ENCODE peak calls at places on chromosome 7, in four cellular contexts. J is iPS DF 6.9, X is fibroblast of the aortic adventitia, W is stomach. B is an unnamed sample.

GRCh38 chr7:902996-903395 is 26.6 kb downstream of the GET4 start:
- DNase-seq in X (no peak), J (no peak), W (no peak), B (no peak)

GRCh38 chr7:84042110-84042539 is 152.5 kb downstream of the SEMA3A start:
- DNase-seq in W (peak; percentile 26), X (peak; percentile 47), J (no peak), B (no peak)

GRCh38 chr7:140022582-140023211 is 40.1 kb downstream of the PARP12 start:
- DNase-seq in W (no peak), J (no peak), X (no peak), B (peak; percentile 65)

GRCh38 chr7:128112018-128112780 is 81.0 kb upstream of the LRRC4 start:
- DNase-seq in X (no peak), J (no peak), W (no peak), B (no peak)

GRCh38 chr7:69817096-69817495 is 218.8 kb downstream of the AUTS2 start:
- DNase-seq in J (no peak), W (no peak), X (peak; percentile 57), B (no peak)

GRCh38 chr7:138666385-138666784 is 34.8 kb downstream of the SVOPL start:
- DNase-seq in J (no peak), X (no peak), W (no peak), B (no peak)

GRCh38 chr7:125436220-125436619 is 506.6 kb upstream of the POT1 start:
- DNase-seq in W (no peak), J (no peak), X (no peak), B (no peak)

GRCh38 chr7:106176414-106177294 is 64.5 kb upstream of the SYPL1 start:
- DNase-seq in X (peak; percentile 77), W (peak; percentile 90), J (peak; percentile 89), B (peak; percentile 80)

GRCh38 chr7:55152490-55152889 is 133.7 kb downstream of the EGFR start:
- DNase-seq in X (no peak), W (no peak), J (no peak), B (no peak)

DNA sequence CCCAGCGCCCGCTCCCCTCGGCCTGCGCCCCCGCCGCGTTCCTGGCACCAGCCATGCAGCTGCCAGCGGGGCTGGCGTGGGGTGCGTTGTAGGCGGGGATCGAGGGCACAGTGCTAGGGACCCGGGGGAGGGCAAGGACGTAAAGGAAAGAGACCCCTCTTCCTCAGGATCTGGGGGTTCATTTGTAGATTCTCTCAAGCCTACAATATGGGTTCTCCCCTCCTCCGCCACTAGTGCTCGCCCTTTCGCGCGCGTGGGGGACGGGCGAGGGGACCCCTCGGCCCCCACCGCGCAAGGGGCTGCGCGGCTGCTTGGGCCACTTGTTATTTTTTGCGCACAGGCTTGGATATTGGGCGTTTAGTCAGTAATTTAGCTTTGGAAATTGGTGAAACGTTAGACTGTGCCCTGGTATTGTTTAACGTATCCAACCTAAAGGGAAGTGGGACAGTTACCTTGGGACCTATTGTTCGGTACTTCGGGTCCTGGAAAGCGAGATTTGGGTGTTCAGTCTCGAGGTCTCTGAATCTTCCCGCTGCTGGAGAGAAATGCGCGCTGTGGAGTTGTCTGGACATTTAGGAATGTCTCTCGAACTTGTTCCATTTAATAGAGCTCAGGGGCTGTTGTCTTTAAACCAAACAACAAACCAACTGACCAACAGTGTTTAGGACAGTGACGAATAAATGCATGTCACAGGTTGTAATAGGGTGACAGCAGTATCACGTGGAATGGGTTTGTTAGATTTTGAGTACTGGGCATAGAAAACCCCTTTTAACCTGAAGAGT is 815 bp downstream of the CDK14 start:
- DNase-seq in W (no peak), X (peak; percentile 57), J (no peak), B (no peak)
- H3K4me3 ChIP-seq in W (peak overlapping the region; percentile 81), X (peak overlapping the region; percentile 84), J (peak overlapping the region; percentile 93), B (peak overlapping the region; percentile 79)

DNA sequence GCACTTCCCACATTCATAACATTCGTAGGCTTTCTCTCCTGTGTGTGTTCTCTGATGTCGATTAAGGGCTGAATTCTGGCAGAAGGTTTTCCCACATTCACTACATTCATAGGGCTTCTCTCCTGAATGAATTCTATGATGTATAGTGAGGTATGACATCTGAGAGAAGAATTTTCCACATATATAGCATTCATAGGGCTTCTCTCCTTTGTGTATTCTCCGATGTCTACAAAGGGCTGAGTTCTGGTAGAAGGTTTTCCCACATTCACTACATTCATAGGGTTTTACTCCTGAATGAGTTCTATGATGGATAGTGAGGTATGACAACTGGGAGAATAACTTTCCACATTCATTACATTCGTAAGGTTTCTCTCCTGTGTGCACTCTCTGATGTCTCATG is 15.6 kb downstream of the ZNF12 start:
- DNase-seq in J (no peak), X (no peak), W (no peak), B (no peak)
- H3K4me3 ChIP-seq in J (no peak overlapping the region), X (no peak overlapping the region), W (no peak overlapping the region), B (no peak overlapping the region)

GRCh38 chr7:99597762-99598501 is at the start of gene TMEM225B:
- DNase-seq in W (no peak), J (no peak), X (no peak), B (no peak)
- H3K4me3 ChIP-seq in W (no peak within 1 kb of the TSS), J (no peak within 1 kb of the TSS), X (no peak within 1 kb of the TSS), B (no peak within 1 kb of the TSS)

DNA sequence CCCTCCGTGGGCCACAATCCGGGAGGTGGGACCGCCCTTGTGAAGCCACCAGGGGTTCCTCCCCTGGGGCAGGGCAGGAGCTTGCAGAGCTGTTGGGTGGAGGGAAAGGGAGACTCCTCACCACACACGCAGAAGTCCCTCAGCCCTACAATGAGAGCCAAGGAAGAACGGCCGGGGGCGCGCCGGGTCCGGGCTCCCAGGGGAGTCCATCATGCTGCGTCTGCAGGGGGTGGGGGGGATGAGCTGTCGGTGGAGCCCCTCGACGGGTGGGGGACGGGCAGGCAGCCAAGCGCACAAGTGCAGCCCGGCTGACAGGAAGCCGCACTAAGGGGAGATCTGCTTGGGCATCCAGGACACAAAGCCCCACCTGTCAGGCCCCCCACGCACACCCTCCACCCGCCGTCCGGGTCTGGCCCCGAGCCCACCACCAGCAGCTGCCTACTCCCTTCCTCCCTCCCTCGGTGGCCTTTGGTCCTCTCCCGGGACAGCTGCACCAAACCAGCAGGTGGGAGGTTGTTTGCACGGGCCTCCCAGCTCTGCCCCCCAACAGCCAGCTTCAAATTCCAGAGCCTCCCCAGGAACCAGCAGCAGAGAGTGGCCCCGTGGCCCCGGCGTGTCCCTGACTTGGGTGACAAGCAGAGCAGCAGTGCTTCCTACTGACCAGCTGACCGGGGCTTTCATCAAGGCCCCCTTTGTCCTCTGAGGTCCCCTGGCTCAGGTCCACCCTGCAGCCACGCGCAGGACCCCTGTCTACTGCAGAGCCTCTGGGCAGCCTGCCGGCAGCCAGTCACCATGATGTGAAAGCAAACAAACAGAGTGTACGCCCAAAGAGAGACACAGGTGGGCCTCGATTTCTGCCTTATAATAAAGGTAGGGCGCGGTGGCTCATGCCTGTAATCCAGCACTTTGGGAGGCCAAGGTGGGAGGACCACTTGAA is 50.3 kb downstream of the HIP1 start:
- DNase-seq in W (no peak), J (no peak), X (no peak), B (no peak)
- H3K4me3 ChIP-seq in W (no peak overlapping the region), J (no peak overlapping the region), X (no peak overlapping the region), B (no peak overlapping the region)

B was measured in prostate gland.